ENCODE peak calls at places on chromosomes 3 and 15, in seven cellular contexts. H, Z, V, F, L, Y and J are unnamed samples. For H3K36me3, the result is how much of the 10 kb centered on the place peaks cover.

GRCh38 chr3:153350420-153350819 is 188.4 kb downstream of the RAP2B start:
- DNase-seq in Z (no peak), H (no peak), V (peak), L (no peak), F (no peak), Y (peak), J (no peak)

GRCh38 chr3:8319935-8320634 is 181.5 kb upstream of the LMCD1 start:
- DNase-seq in Y (peak), F (no peak), Z (no peak), L (peak), H (no peak), V (no peak), J (no peak)

GRCh38 chr3:111785034-111785433 is 74.0 kb upstream of the PHLDB2 start:
- DNase-seq in L (no peak), V (no peak), F (no peak), Z (no peak), H (no peak), Y (no peak), J (no peak)

GRCh38 chr3:14351617-14352001 is 50.8 kb upstream of the SLC6A6 start:
- DNase-seq in F (no peak), Z (no peak), L (no peak), Y (no peak), V (no peak), H (no peak), J (no peak)

GRCh38 chr3:120344349-120344748 is 4.8 kb downstream of the LRRC58 start:
- DNase-seq in Z (no peak), Y (no peak), F (no peak), L (no peak), V (peak), H (no peak), J (peak)

GRCh38 chr15:84633311-84634227 is 20.5 kb downstream of the WDR73 start:
- DNase-seq in V (peak), H (peak), Z (peak), Y (peak), F (peak), L (peak), J (peak)

GRCh38 chr15:100202309-100202943 is 139.3 kb downstream of the ADAMTS17 start:
- DNase-seq in L (no peak), F (no peak), V (no peak), Y (no peak), Z (no peak), H (no peak), J (no peak)

GRCh38 chr15:71802770-71803169 is 7.6 kb upstream of the NR2E3 start:
- DNase-seq in H (no peak), Z (no peak), Y (no peak), V (peak), F (peak), L (peak), J (peak)

GRCh38 chr3:50610992-50611463 is 546 bp downstream of the CISH start:
- DNase-seq in Y (no peak), Z (no peak), V (no peak), F (no peak), L (no peak), H (no peak), J (no peak)

GRCh38 chr15:88264622-88265021 is 8.1 kb upstream of the NTRK3 start:
- DNase-seq in F (no peak), V (no peak), Y (no peak), Z (no peak), H (no peak), L (no peak), J (no peak)

GRCh38 chr3:29525254-29525881 is 244.5 kb downstream of the RBMS3 start:
- DNase-seq in Z (peak), Y (peak), H (no peak), L (peak), F (peak), V (no peak), J (no peak)

GRCh38 chr3:155325263-155325835 is 31.9 kb upstream of the STRIT1 start:
- DNase-seq in Y (no peak), V (peak), Z (no peak), H (no peak), L (peak), F (no peak), J (no peak)

GRCh38 chr15:25501828-25502446 is 63.1 kb upstream of the UBE3A start:
- DNase-seq in Y (peak), H (peak), L (peak), Z (no peak), F (peak), V (peak), J (no peak)

GRCh38 chr15:33201376-33202189 is 7.1 kb upstream of the FMN1 start:
- DNase-seq in Y (peak), H (peak), F (no peak), V (peak), L (no peak), Z (peak), J (peak)

GRCh38 chr3:166531730-166532129 is 694.5 kb upstream of the BCHE start:
- DNase-seq in F (no peak), V (peak), H (no peak), Y (no peak), L (no peak), Z (no peak), J (no peak)

GRCh38 chr3:191026746-191027145 is 164.3 kb upstream of the GMNC start:
- DNase-seq in V (no peak), H (no peak), L (no peak), Z (no peak), Y (no peak), F (no peak), J (no peak)

GRCh38 chr3:58434990-58435389 is 1.4 kb upstream of the PDHB start:
- DNase-seq in Y (peak), H (no peak), V (no peak), L (no peak), Z (no peak), F (no peak), J (no peak)

GRCh38 chr3:71018794-71019193 is 564.7 kb downstream of the FOXP1 start:
- DNase-seq in F (no peak), Z (no peak), Y (no peak), V (no peak), L (no peak), H (no peak), J (no peak)

GRCh38 chr15:99729920-99730319 is 3.3 kb downstream of the LYSMD4 start:
- DNase-seq in L (peak), Y (peak), H (no peak), F (peak), V (peak), Z (no peak), J (no peak)

GRCh38 chr15:75891895-75892294 is 11.8 kb upstream of the FBXO22 start:
- DNase-seq in F (no peak), V (no peak), L (peak), H (no peak), Z (no peak), Y (peak), J (no peak)

DNA sequence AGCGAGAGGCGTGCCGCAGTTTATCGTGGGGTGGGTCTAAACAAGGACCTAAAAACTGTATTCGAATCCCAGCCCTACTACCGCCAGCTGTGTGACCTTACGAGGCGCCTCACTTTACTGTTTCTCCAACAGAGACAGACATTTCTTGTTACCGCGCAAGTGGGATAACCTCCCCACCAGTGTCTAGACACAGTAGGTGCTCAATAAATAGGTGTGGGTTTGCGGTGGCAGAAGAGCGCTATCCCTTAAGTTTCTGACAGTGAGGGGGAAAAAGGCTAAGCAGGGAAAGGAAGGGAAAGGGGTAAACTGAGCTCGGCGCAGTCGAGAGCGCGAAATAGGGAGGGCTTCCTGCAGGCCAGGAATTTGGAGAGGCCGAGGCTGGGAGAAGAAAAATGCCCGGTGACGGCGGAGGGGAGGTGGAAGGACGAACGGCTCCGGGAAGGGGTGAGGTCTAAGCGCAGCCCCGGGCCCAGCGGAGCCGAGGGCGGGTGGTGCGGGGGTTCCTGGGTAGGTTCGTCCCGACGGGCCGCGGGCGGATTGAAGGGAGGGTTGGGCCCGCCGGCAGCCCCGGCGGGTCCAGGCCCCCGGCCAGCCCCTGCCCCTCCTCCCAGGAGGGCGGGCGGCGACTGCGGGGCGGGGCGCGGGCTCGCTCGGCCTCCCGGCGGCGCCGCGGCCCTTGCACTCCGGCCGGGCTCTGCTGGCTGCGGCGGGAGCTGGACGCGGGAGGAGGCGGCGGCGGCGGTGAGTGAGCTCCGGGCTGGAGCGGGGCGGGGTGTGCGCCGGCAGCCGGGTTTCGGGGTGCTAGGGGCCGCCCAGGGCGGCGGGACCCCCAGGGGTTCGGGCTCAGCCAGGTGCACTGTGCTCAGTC is at the start of gene CGNL1:
- DNase-seq in H (peak), Z (peak), L (no peak), F (peak), V (no peak), Y (no peak), J (no peak)
- TF ChIP-seq CTCF in H (no peak), Z (no peak), L (no peak), F (no peak), V (no peak), Y (no peak), J (no peak)

GRCh38 chr15:50044406-50044805 is 74.6 kb downstream of the ATP8B4 start:
- DNase-seq in V (no peak), F (no peak), H (no peak), Z (no peak), Y (no peak), L (no peak), J (no peak)

GRCh38 chr15:50046868-50047267 is 72.2 kb downstream of the ATP8B4 start:
- DNase-seq in L (no peak), V (no peak), F (no peak), Y (peak), H (no peak), Z (no peak), J (no peak)

GRCh38 chr15:50042775-50043174 is 76.3 kb downstream of the ATP8B4 start:
- DNase-seq in Z (no peak), H (no peak), Y (no peak), V (no peak), F (no peak), L (no peak), J (no peak)

GRCh38 chr15:50046159-50046558 is 72.9 kb downstream of the ATP8B4 start:
- DNase-seq in V (peak), H (no peak), Y (no peak), Z (no peak), L (no peak), F (no peak), J (no peak)

DNA sequence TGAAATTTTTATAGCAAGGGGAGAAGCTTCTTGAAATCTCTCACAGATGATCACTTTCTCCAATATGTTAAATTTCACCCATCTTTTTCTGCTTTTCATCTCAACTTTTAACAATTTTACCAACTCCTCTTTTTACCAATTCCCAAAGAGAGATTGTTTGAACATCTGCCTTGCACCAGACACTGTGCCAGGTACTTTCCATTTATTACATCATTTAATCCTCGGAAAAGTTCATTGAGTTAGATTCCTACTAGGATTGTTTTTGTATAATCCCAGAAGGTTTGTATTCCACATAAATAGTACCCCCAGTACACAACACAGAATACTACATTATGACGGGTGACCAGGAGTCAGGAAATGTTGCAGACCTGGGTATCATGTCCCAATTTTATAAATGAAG is 74.1 kb downstream of the ATP8B4 start:
- DNase-seq in Z (no peak), V (no peak), L (no peak), Y (no peak), H (no peak), F (no peak), J (no peak)
- H3K36me3 ChIP-seq in Z (under half), V (under half), L (under half), Y (under half), H (under half), F (under half), J (under half)

DNA sequence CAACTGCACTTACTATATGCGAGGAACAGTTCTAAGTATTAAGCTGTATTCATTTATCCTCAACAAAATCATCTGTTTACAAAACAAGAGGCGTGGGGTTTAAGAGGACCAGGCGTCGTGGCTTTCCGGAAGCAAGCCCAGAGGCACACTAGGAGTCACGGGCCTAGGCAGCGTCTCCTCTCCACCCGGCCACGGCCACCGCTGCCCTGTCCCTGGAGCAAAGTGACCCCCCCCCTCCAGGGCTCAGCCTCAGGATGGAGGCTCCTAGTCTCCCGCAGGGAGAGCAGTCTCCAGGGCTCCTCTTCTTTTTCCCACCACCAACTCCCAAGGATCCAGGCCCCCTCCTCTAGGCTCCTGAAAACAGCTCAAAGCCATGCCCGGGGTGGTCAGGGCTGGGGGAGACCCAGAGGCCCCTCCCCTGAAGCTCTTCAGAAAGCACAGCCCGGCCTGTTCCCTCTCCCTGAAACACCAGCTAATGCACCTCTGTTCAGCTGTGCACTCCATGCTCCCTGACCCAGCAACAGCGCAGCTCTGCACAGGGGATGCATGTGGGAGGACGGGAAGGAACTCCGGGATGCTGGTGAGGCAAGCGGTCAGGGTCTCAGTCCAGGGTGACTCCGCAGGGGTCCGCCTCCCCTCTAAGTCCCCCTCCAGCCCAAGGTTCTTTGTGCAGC is 16.8 kb downstream of the TNK2 start:
- DNase-seq in Z (no peak), H (no peak), Y (no peak), F (no peak), L (no peak), V (no peak), J (no peak)
- H3K4me3 ChIP-seq in Z (peak), H (no peak), Y (no peak), F (no peak), L (no peak), V (no peak), J (no peak)

GRCh38 chr3:181326637-181327223 is 337.2 kb upstream of the DNAJC19 start:
- DNase-seq in V (peak), F (peak), L (peak), Y (peak), H (no peak), Z (no peak), J (no peak)
- TF ChIP-seq CTCF in V (peak), F (peak), L (peak), Y (peak), H (peak), Z (peak), J (peak)